ENCODE peak calls at places on chromosomes 7 and 10, in ten cellular contexts. One of them, this sample, is unnamed.

GRCh38 chr7:50069613-50070012 is 23.4 kb downstream of the ZPBP start:
- DNase-seq in stimulated activated CD8-positive, alpha-beta memory T cell treated with anti-CD3 and anti-CD28 coated beads, Interleukin-12 subunit alpha, Interleukin-12 subunit beta, amount 100 ng/mL, for 1 hour: no peak
- DNase-seq in aorta: peak; percentile 60
- DNase-seq in effector CD4-positive, alpha-beta T cell: no peak
- DNase-seq in ureter: peak; percentile 53
- DNase-seq in NCI-H1436 treated with DMSO at 0.1 percent for 48 hours: no peak
- DNase-seq in NCI-H1694: no peak
- DNase-seq in stimulated activated CD4-positive, alpha-beta T cell treated with anti-CD3 and anti-CD28 coated beads, Interleukin-1b, Interleukin-23, amount 100 ng/mL, for 24 hours: no peak
- DNase-seq in activated T-cell treated with anti-CD3 and anti-CD28 coated beads, Interleukin-2, amount 50 U/mL, for 72 hours: peak; percentile 29
- DNase-seq in T-cell: no peak
- DNase-seq in this sample: peak; percentile 53

GRCh38 chr7:46279290-46279689 is 358.2 kb upstream of the IGFBP3 start:
- DNase-seq in stimulated activated CD8-positive, alpha-beta memory T cell treated with anti-CD3 and anti-CD28 coated beads, Interleukin-12 subunit alpha, Interleukin-12 subunit beta, amount 100 ng/mL, for 1 hour: no peak
- DNase-seq in aorta: no peak
- DNase-seq in effector CD4-positive, alpha-beta T cell: no peak
- DNase-seq in ureter: no peak
- DNase-seq in NCI-H1436 treated with DMSO at 0.1 percent for 48 hours: no peak
- DNase-seq in NCI-H1694: no peak
- DNase-seq in stimulated activated CD4-positive, alpha-beta T cell treated with anti-CD3 and anti-CD28 coated beads, Interleukin-1b, Interleukin-23, amount 100 ng/mL, for 24 hours: no peak
- DNase-seq in activated T-cell treated with anti-CD3 and anti-CD28 coated beads, Interleukin-2, amount 50 U/mL, for 72 hours: no peak
- DNase-seq in T-cell: no peak
- DNase-seq in this sample: no peak

GRCh38 chr7:36784991-36785940 is 61.0 kb upstream of the AOAH start:
- DNase-seq in stimulated activated CD8-positive, alpha-beta memory T cell treated with anti-CD3 and anti-CD28 coated beads, Interleukin-12 subunit alpha, Interleukin-12 subunit beta, amount 100 ng/mL, for 1 hour: peak; percentile 49
- DNase-seq in aorta: peak; percentile 79
- DNase-seq in effector CD4-positive, alpha-beta T cell: peak; percentile 68
- DNase-seq in ureter: no peak
- DNase-seq in NCI-H1436 treated with DMSO at 0.1 percent for 48 hours: peak; percentile 22
- DNase-seq in NCI-H1694: no peak
- DNase-seq in stimulated activated CD4-positive, alpha-beta T cell treated with anti-CD3 and anti-CD28 coated beads, Interleukin-1b, Interleukin-23, amount 100 ng/mL, for 24 hours: no peak
- DNase-seq in activated T-cell treated with anti-CD3 and anti-CD28 coated beads, Interleukin-2, amount 50 U/mL, for 72 hours: peak; percentile 57
- DNase-seq in T-cell: peak; percentile 85
- DNase-seq in this sample: peak; percentile 63

GRCh38 chr7:1004018-1004880 is 21.3 kb downstream of the CYP2W1 start:
- DNase-seq in stimulated activated CD8-positive, alpha-beta memory T cell treated with anti-CD3 and anti-CD28 coated beads, Interleukin-12 subunit alpha, Interleukin-12 subunit beta, amount 100 ng/mL, for 1 hour: no peak
- DNase-seq in aorta: no peak
- DNase-seq in effector CD4-positive, alpha-beta T cell: no peak
- DNase-seq in ureter: no peak
- DNase-seq in NCI-H1436 treated with DMSO at 0.1 percent for 48 hours: no peak
- DNase-seq in NCI-H1694: no peak
- DNase-seq in stimulated activated CD4-positive, alpha-beta T cell treated with anti-CD3 and anti-CD28 coated beads, Interleukin-1b, Interleukin-23, amount 100 ng/mL, for 24 hours: no peak
- DNase-seq in activated T-cell treated with anti-CD3 and anti-CD28 coated beads, Interleukin-2, amount 50 U/mL, for 72 hours: no peak
- DNase-seq in T-cell: no peak
- DNase-seq in this sample: no peak

GRCh38 chr7:151896486-151896885 is 19.6 kb upstream of the PRKAG2 start:
- DNase-seq in stimulated activated CD8-positive, alpha-beta memory T cell treated with anti-CD3 and anti-CD28 coated beads, Interleukin-12 subunit alpha, Interleukin-12 subunit beta, amount 100 ng/mL, for 1 hour: no peak
- DNase-seq in aorta: no peak
- DNase-seq in effector CD4-positive, alpha-beta T cell: no peak
- DNase-seq in ureter: no peak
- DNase-seq in NCI-H1436 treated with DMSO at 0.1 percent for 48 hours: no peak
- DNase-seq in NCI-H1694: no peak
- DNase-seq in stimulated activated CD4-positive, alpha-beta T cell treated with anti-CD3 and anti-CD28 coated beads, Interleukin-1b, Interleukin-23, amount 100 ng/mL, for 24 hours: no peak
- DNase-seq in activated T-cell treated with anti-CD3 and anti-CD28 coated beads, Interleukin-2, amount 50 U/mL, for 72 hours: no peak
- DNase-seq in T-cell: no peak
- DNase-seq in this sample: no peak

GRCh38 chr7:36484265-36484664 is 94.6 kb downstream of the ANLN start:
- DNase-seq in stimulated activated CD8-positive, alpha-beta memory T cell treated with anti-CD3 and anti-CD28 coated beads, Interleukin-12 subunit alpha, Interleukin-12 subunit beta, amount 100 ng/mL, for 1 hour: no peak
- DNase-seq in aorta: no peak
- DNase-seq in effector CD4-positive, alpha-beta T cell: no peak
- DNase-seq in ureter: no peak
- DNase-seq in NCI-H1436 treated with DMSO at 0.1 percent for 48 hours: no peak
- DNase-seq in NCI-H1694: no peak
- DNase-seq in stimulated activated CD4-positive, alpha-beta T cell treated with anti-CD3 and anti-CD28 coated beads, Interleukin-1b, Interleukin-23, amount 100 ng/mL, for 24 hours: no peak
- DNase-seq in activated T-cell treated with anti-CD3 and anti-CD28 coated beads, Interleukin-2, amount 50 U/mL, for 72 hours: no peak
- DNase-seq in T-cell: no peak
- DNase-seq in this sample: no peak

GRCh38 chr7:42274052-42274451 is 37.0 kb upstream of the GLI3 start:
- DNase-seq in stimulated activated CD8-positive, alpha-beta memory T cell treated with anti-CD3 and anti-CD28 coated beads, Interleukin-12 subunit alpha, Interleukin-12 subunit beta, amount 100 ng/mL, for 1 hour: no peak
- DNase-seq in aorta: no peak
- DNase-seq in effector CD4-positive, alpha-beta T cell: no peak
- DNase-seq in ureter: no peak
- DNase-seq in NCI-H1436 treated with DMSO at 0.1 percent for 48 hours: no peak
- DNase-seq in NCI-H1694: no peak
- DNase-seq in stimulated activated CD4-positive, alpha-beta T cell treated with anti-CD3 and anti-CD28 coated beads, Interleukin-1b, Interleukin-23, amount 100 ng/mL, for 24 hours: no peak
- DNase-seq in activated T-cell treated with anti-CD3 and anti-CD28 coated beads, Interleukin-2, amount 50 U/mL, for 72 hours: no peak
- DNase-seq in T-cell: no peak
- DNase-seq in this sample: no peak

GRCh38 chr7:156610601-156611000 is 30.0 kb upstream of the RNF32 start:
- DNase-seq in stimulated activated CD8-positive, alpha-beta memory T cell treated with anti-CD3 and anti-CD28 coated beads, Interleukin-12 subunit alpha, Interleukin-12 subunit beta, amount 100 ng/mL, for 1 hour: no peak
- DNase-seq in aorta: no peak
- DNase-seq in effector CD4-positive, alpha-beta T cell: no peak
- DNase-seq in ureter: no peak
- DNase-seq in NCI-H1436 treated with DMSO at 0.1 percent for 48 hours: no peak
- DNase-seq in NCI-H1694: no peak
- DNase-seq in stimulated activated CD4-positive, alpha-beta T cell treated with anti-CD3 and anti-CD28 coated beads, Interleukin-1b, Interleukin-23, amount 100 ng/mL, for 24 hours: no peak
- DNase-seq in activated T-cell treated with anti-CD3 and anti-CD28 coated beads, Interleukin-2, amount 50 U/mL, for 72 hours: no peak
- DNase-seq in T-cell: no peak
- DNase-seq in this sample: no peak

GRCh38 chr10:68231916-68232315 is at the start of gene ATOH7:
- DNase-seq in stimulated activated CD8-positive, alpha-beta memory T cell treated with anti-CD3 and anti-CD28 coated beads, Interleukin-12 subunit alpha, Interleukin-12 subunit beta, amount 100 ng/mL, for 1 hour: no peak
- DNase-seq in aorta: no peak
- DNase-seq in effector CD4-positive, alpha-beta T cell: no peak
- DNase-seq in ureter: no peak
- DNase-seq in NCI-H1436 treated with DMSO at 0.1 percent for 48 hours: no peak
- DNase-seq in NCI-H1694: no peak
- DNase-seq in stimulated activated CD4-positive, alpha-beta T cell treated with anti-CD3 and anti-CD28 coated beads, Interleukin-1b, Interleukin-23, amount 100 ng/mL, for 24 hours: no peak
- DNase-seq in activated T-cell treated with anti-CD3 and anti-CD28 coated beads, Interleukin-2, amount 50 U/mL, for 72 hours: no peak
- DNase-seq in T-cell: no peak
- DNase-seq in this sample: no peak

GRCh38 chr7:128427289-128427891 is 17.6 kb upstream of the IMPDH1 start:
- DNase-seq in stimulated activated CD8-positive, alpha-beta memory T cell treated with anti-CD3 and anti-CD28 coated beads, Interleukin-12 subunit alpha, Interleukin-12 subunit beta, amount 100 ng/mL, for 1 hour: no peak
- DNase-seq in aorta: no peak
- DNase-seq in effector CD4-positive, alpha-beta T cell: peak; percentile 19
- DNase-seq in ureter: no peak
- DNase-seq in NCI-H1436 treated with DMSO at 0.1 percent for 48 hours: no peak
- DNase-seq in NCI-H1694: peak; percentile 83
- DNase-seq in stimulated activated CD4-positive, alpha-beta T cell treated with anti-CD3 and anti-CD28 coated beads, Interleukin-1b, Interleukin-23, amount 100 ng/mL, for 24 hours: no peak
- DNase-seq in activated T-cell treated with anti-CD3 and anti-CD28 coated beads, Interleukin-2, amount 50 U/mL, for 72 hours: no peak
- DNase-seq in T-cell: no peak
- DNase-seq in this sample: no peak

GRCh38 chr10:69813632-69814031 is 11.9 kb downstream of the COL13A1 start:
- DNase-seq in stimulated activated CD8-positive, alpha-beta memory T cell treated with anti-CD3 and anti-CD28 coated beads, Interleukin-12 subunit alpha, Interleukin-12 subunit beta, amount 100 ng/mL, for 1 hour: no peak
- DNase-seq in aorta: no peak
- DNase-seq in effector CD4-positive, alpha-beta T cell: no peak
- DNase-seq in ureter: no peak
- DNase-seq in NCI-H1436 treated with DMSO at 0.1 percent for 48 hours: no peak
- DNase-seq in NCI-H1694: no peak
- DNase-seq in stimulated activated CD4-positive, alpha-beta T cell treated with anti-CD3 and anti-CD28 coated beads, Interleukin-1b, Interleukin-23, amount 100 ng/mL, for 24 hours: no peak
- DNase-seq in activated T-cell treated with anti-CD3 and anti-CD28 coated beads, Interleukin-2, amount 50 U/mL, for 72 hours: no peak
- DNase-seq in T-cell: no peak
- DNase-seq in this sample: no peak

GRCh38 chr10:126191192-126191591 is 197.1 kb downstream of the ADAM12 start:
- DNase-seq in stimulated activated CD8-positive, alpha-beta memory T cell treated with anti-CD3 and anti-CD28 coated beads, Interleukin-12 subunit alpha, Interleukin-12 subunit beta, amount 100 ng/mL, for 1 hour: no peak
- DNase-seq in aorta: no peak
- DNase-seq in effector CD4-positive, alpha-beta T cell: no peak
- DNase-seq in ureter: no peak
- DNase-seq in NCI-H1436 treated with DMSO at 0.1 percent for 48 hours: no peak
- DNase-seq in NCI-H1694: no peak
- DNase-seq in stimulated activated CD4-positive, alpha-beta T cell treated with anti-CD3 and anti-CD28 coated beads, Interleukin-1b, Interleukin-23, amount 100 ng/mL, for 24 hours: no peak
- DNase-seq in activated T-cell treated with anti-CD3 and anti-CD28 coated beads, Interleukin-2, amount 50 U/mL, for 72 hours: no peak
- DNase-seq in T-cell: no peak
- DNase-seq in this sample: no peak

GRCh38 chr10:80163741-80164341 is 31.3 kb downstream of the PLAC9 start:
- DNase-seq in stimulated activated CD8-positive, alpha-beta memory T cell treated with anti-CD3 and anti-CD28 coated beads, Interleukin-12 subunit alpha, Interleukin-12 subunit beta, amount 100 ng/mL, for 1 hour: no peak
- DNase-seq in aorta: peak; percentile 61
- DNase-seq in effector CD4-positive, alpha-beta T cell: no peak
- DNase-seq in ureter: no peak
- DNase-seq in NCI-H1436 treated with DMSO at 0.1 percent for 48 hours: no peak
- DNase-seq in NCI-H1694: no peak
- DNase-seq in stimulated activated CD4-positive, alpha-beta T cell treated with anti-CD3 and anti-CD28 coated beads, Interleukin-1b, Interleukin-23, amount 100 ng/mL, for 24 hours: no peak
- DNase-seq in activated T-cell treated with anti-CD3 and anti-CD28 coated beads, Interleukin-2, amount 50 U/mL, for 72 hours: no peak
- DNase-seq in T-cell: no peak
- DNase-seq in this sample: peak; percentile 30

GRCh38 chr7:73903321-73904218 is 42.6 kb downstream of the TMEM270 start:
- DNase-seq in stimulated activated CD8-positive, alpha-beta memory T cell treated with anti-CD3 and anti-CD28 coated beads, Interleukin-12 subunit alpha, Interleukin-12 subunit beta, amount 100 ng/mL, for 1 hour: no peak
- DNase-seq in aorta: peak; percentile 44
- DNase-seq in effector CD4-positive, alpha-beta T cell: no peak
- DNase-seq in ureter: no peak
- DNase-seq in NCI-H1436 treated with DMSO at 0.1 percent for 48 hours: no peak
- DNase-seq in NCI-H1694: no peak
- DNase-seq in stimulated activated CD4-positive, alpha-beta T cell treated with anti-CD3 and anti-CD28 coated beads, Interleukin-1b, Interleukin-23, amount 100 ng/mL, for 24 hours: no peak
- DNase-seq in activated T-cell treated with anti-CD3 and anti-CD28 coated beads, Interleukin-2, amount 50 U/mL, for 72 hours: no peak
- DNase-seq in T-cell: no peak
- DNase-seq in this sample: no peak

GRCh38 chr10:92219516-92219915 is 71.4 kb downstream of the CPEB3 start:
- DNase-seq in stimulated activated CD8-positive, alpha-beta memory T cell treated with anti-CD3 and anti-CD28 coated beads, Interleukin-12 subunit alpha, Interleukin-12 subunit beta, amount 100 ng/mL, for 1 hour: no peak
- DNase-seq in aorta: no peak
- DNase-seq in effector CD4-positive, alpha-beta T cell: no peak
- DNase-seq in ureter: no peak
- DNase-seq in NCI-H1436 treated with DMSO at 0.1 percent for 48 hours: no peak
- DNase-seq in NCI-H1694: no peak
- DNase-seq in stimulated activated CD4-positive, alpha-beta T cell treated with anti-CD3 and anti-CD28 coated beads, Interleukin-1b, Interleukin-23, amount 100 ng/mL, for 24 hours: no peak
- DNase-seq in activated T-cell treated with anti-CD3 and anti-CD28 coated beads, Interleukin-2, amount 50 U/mL, for 72 hours: no peak
- DNase-seq in T-cell: no peak
- DNase-seq in this sample: no peak

GRCh38 chr10:96998329-96998888 is 166.3 kb downstream of the LCOR start:
- DNase-seq in stimulated activated CD8-positive, alpha-beta memory T cell treated with anti-CD3 and anti-CD28 coated beads, Interleukin-12 subunit alpha, Interleukin-12 subunit beta, amount 100 ng/mL, for 1 hour: no peak
- DNase-seq in aorta: no peak
- DNase-seq in effector CD4-positive, alpha-beta T cell: no peak
- DNase-seq in ureter: no peak
- DNase-seq in NCI-H1436 treated with DMSO at 0.1 percent for 48 hours: no peak
- DNase-seq in NCI-H1694: no peak
- DNase-seq in stimulated activated CD4-positive, alpha-beta T cell treated with anti-CD3 and anti-CD28 coated beads, Interleukin-1b, Interleukin-23, amount 100 ng/mL, for 24 hours: no peak
- DNase-seq in activated T-cell treated with anti-CD3 and anti-CD28 coated beads, Interleukin-2, amount 50 U/mL, for 72 hours: no peak
- DNase-seq in T-cell: no peak
- DNase-seq in this sample: no peak

GRCh38 chr7:117435475-117436043 is 8.3 kb upstream of the ASZ1 start:
- DNase-seq in stimulated activated CD8-positive, alpha-beta memory T cell treated with anti-CD3 and anti-CD28 coated beads, Interleukin-12 subunit alpha, Interleukin-12 subunit beta, amount 100 ng/mL, for 1 hour: no peak
- DNase-seq in aorta: no peak
- DNase-seq in effector CD4-positive, alpha-beta T cell: no peak
- DNase-seq in ureter: no peak
- DNase-seq in NCI-H1436 treated with DMSO at 0.1 percent for 48 hours: no peak
- DNase-seq in NCI-H1694: no peak
- DNase-seq in stimulated activated CD4-positive, alpha-beta T cell treated with anti-CD3 and anti-CD28 coated beads, Interleukin-1b, Interleukin-23, amount 100 ng/mL, for 24 hours: no peak
- DNase-seq in activated T-cell treated with anti-CD3 and anti-CD28 coated beads, Interleukin-2, amount 50 U/mL, for 72 hours: peak; percentile 1
- DNase-seq in T-cell: no peak
- DNase-seq in this sample: no peak

GRCh38 chr7:114081606-114082425 is 163.0 kb upstream of the PPP1R3A start:
- DNase-seq in stimulated activated CD8-positive, alpha-beta memory T cell treated with anti-CD3 and anti-CD28 coated beads, Interleukin-12 subunit alpha, Interleukin-12 subunit beta, amount 100 ng/mL, for 1 hour: no peak
- DNase-seq in aorta: no peak
- DNase-seq in effector CD4-positive, alpha-beta T cell: no peak
- DNase-seq in ureter: no peak
- DNase-seq in NCI-H1436 treated with DMSO at 0.1 percent for 48 hours: no peak
- DNase-seq in NCI-H1694: peak; percentile 83
- DNase-seq in stimulated activated CD4-positive, alpha-beta T cell treated with anti-CD3 and anti-CD28 coated beads, Interleukin-1b, Interleukin-23, amount 100 ng/mL, for 24 hours: no peak
- DNase-seq in activated T-cell treated with anti-CD3 and anti-CD28 coated beads, Interleukin-2, amount 50 U/mL, for 72 hours: peak; percentile 18
- DNase-seq in T-cell: no peak
- DNase-seq in this sample: no peak

GRCh38 chr10:15759265-15759664 is 39.5 kb upstream of the ITGA8 start:
- DNase-seq in stimulated activated CD8-positive, alpha-beta memory T cell treated with anti-CD3 and anti-CD28 coated beads, Interleukin-12 subunit alpha, Interleukin-12 subunit beta, amount 100 ng/mL, for 1 hour: no peak
- DNase-seq in aorta: no peak
- DNase-seq in effector CD4-positive, alpha-beta T cell: no peak
- DNase-seq in ureter: no peak
- DNase-seq in NCI-H1436 treated with DMSO at 0.1 percent for 48 hours: no peak
- DNase-seq in NCI-H1694: no peak
- DNase-seq in stimulated activated CD4-positive, alpha-beta T cell treated with anti-CD3 and anti-CD28 coated beads, Interleukin-1b, Interleukin-23, amount 100 ng/mL, for 24 hours: no peak
- DNase-seq in activated T-cell treated with anti-CD3 and anti-CD28 coated beads, Interleukin-2, amount 50 U/mL, for 72 hours: no peak
- DNase-seq in T-cell: no peak
- DNase-seq in this sample: no peak

GRCh38 chr7:22137026-22137425 is 191.3 kb upstream of the CDCA7L start:
- DNase-seq in stimulated activated CD8-positive, alpha-beta memory T cell treated with anti-CD3 and anti-CD28 coated beads, Interleukin-12 subunit alpha, Interleukin-12 subunit beta, amount 100 ng/mL, for 1 hour: no peak
- DNase-seq in aorta: no peak
- DNase-seq in effector CD4-positive, alpha-beta T cell: no peak
- DNase-seq in ureter: no peak
- DNase-seq in NCI-H1436 treated with DMSO at 0.1 percent for 48 hours: no peak
- DNase-seq in NCI-H1694: no peak
- DNase-seq in stimulated activated CD4-positive, alpha-beta T cell treated with anti-CD3 and anti-CD28 coated beads, Interleukin-1b, Interleukin-23, amount 100 ng/mL, for 24 hours: no peak
- DNase-seq in activated T-cell treated with anti-CD3 and anti-CD28 coated beads, Interleukin-2, amount 50 U/mL, for 72 hours: no peak
- DNase-seq in T-cell: no peak
- DNase-seq in this sample: no peak

GRCh38 chr7:155947051-155947450 is 134.8 kb upstream of the SHH start:
- DNase-seq in stimulated activated CD8-positive, alpha-beta memory T cell treated with anti-CD3 and anti-CD28 coated beads, Interleukin-12 subunit alpha, Interleukin-12 subunit beta, amount 100 ng/mL, for 1 hour: no peak
- DNase-seq in aorta: no peak
- DNase-seq in effector CD4-positive, alpha-beta T cell: no peak
- DNase-seq in ureter: peak; percentile 29
- DNase-seq in NCI-H1436 treated with DMSO at 0.1 percent for 48 hours: no peak
- DNase-seq in NCI-H1694: no peak
- DNase-seq in stimulated activated CD4-positive, alpha-beta T cell treated with anti-CD3 and anti-CD28 coated beads, Interleukin-1b, Interleukin-23, amount 100 ng/mL, for 24 hours: no peak
- DNase-seq in activated T-cell treated with anti-CD3 and anti-CD28 coated beads, Interleukin-2, amount 50 U/mL, for 72 hours: no peak
- DNase-seq in T-cell: no peak
- DNase-seq in this sample: no peak

GRCh38 chr7:4208086-4208485 is 474.0 kb upstream of the FOXK1 start:
- DNase-seq in stimulated activated CD8-positive, alpha-beta memory T cell treated with anti-CD3 and anti-CD28 coated beads, Interleukin-12 subunit alpha, Interleukin-12 subunit beta, amount 100 ng/mL, for 1 hour: no peak
- DNase-seq in aorta: no peak
- DNase-seq in effector CD4-positive, alpha-beta T cell: no peak
- DNase-seq in ureter: no peak
- DNase-seq in NCI-H1436 treated with DMSO at 0.1 percent for 48 hours: no peak
- DNase-seq in NCI-H1694: no peak
- DNase-seq in stimulated activated CD4-positive, alpha-beta T cell treated with anti-CD3 and anti-CD28 coated beads, Interleukin-1b, Interleukin-23, amount 100 ng/mL, for 24 hours: no peak
- DNase-seq in activated T-cell treated with anti-CD3 and anti-CD28 coated beads, Interleukin-2, amount 50 U/mL, for 72 hours: no peak
- DNase-seq in T-cell: no peak
- DNase-seq in this sample: no peak

GRCh38 chr7:7757576-7757975 is 39.2 kb upstream of the RPA3 start:
- DNase-seq in stimulated activated CD8-positive, alpha-beta memory T cell treated with anti-CD3 and anti-CD28 coated beads, Interleukin-12 subunit alpha, Interleukin-12 subunit beta, amount 100 ng/mL, for 1 hour: no peak
- DNase-seq in aorta: no peak
- DNase-seq in effector CD4-positive, alpha-beta T cell: no peak
- DNase-seq in ureter: no peak
- DNase-seq in NCI-H1436 treated with DMSO at 0.1 percent for 48 hours: no peak
- DNase-seq in NCI-H1694: no peak
- DNase-seq in stimulated activated CD4-positive, alpha-beta T cell treated with anti-CD3 and anti-CD28 coated beads, Interleukin-1b, Interleukin-23, amount 100 ng/mL, for 24 hours: no peak
- DNase-seq in activated T-cell treated with anti-CD3 and anti-CD28 coated beads, Interleukin-2, amount 50 U/mL, for 72 hours: no peak
- DNase-seq in T-cell: no peak
- DNase-seq in this sample: no peak

GRCh38 chr7:28479507-28479947 is 67.2 kb downstream of the CREB5 start:
- DNase-seq in stimulated activated CD8-positive, alpha-beta memory T cell treated with anti-CD3 and anti-CD28 coated beads, Interleukin-12 subunit alpha, Interleukin-12 subunit beta, amount 100 ng/mL, for 1 hour: no peak
- DNase-seq in aorta: no peak
- DNase-seq in effector CD4-positive, alpha-beta T cell: no peak
- DNase-seq in ureter: no peak
- DNase-seq in NCI-H1436 treated with DMSO at 0.1 percent for 48 hours: no peak
- DNase-seq in NCI-H1694: no peak
- DNase-seq in stimulated activated CD4-positive, alpha-beta T cell treated with anti-CD3 and anti-CD28 coated beads, Interleukin-1b, Interleukin-23, amount 100 ng/mL, for 24 hours: no peak
- DNase-seq in activated T-cell treated with anti-CD3 and anti-CD28 coated beads, Interleukin-2, amount 50 U/mL, for 72 hours: no peak
- DNase-seq in T-cell: no peak
- DNase-seq in this sample: no peak

GRCh38 chr10:129877773-129878371 is 86.2 kb downstream of the EBF3 start:
- DNase-seq in stimulated activated CD8-positive, alpha-beta memory T cell treated with anti-CD3 and anti-CD28 coated beads, Interleukin-12 subunit alpha, Interleukin-12 subunit beta, amount 100 ng/mL, for 1 hour: peak; percentile 7
- DNase-seq in aorta: no peak
- DNase-seq in effector CD4-positive, alpha-beta T cell: peak; percentile 14
- DNase-seq in ureter: no peak
- DNase-seq in NCI-H1436 treated with DMSO at 0.1 percent for 48 hours: no peak
- DNase-seq in NCI-H1694: no peak
- DNase-seq in stimulated activated CD4-positive, alpha-beta T cell treated with anti-CD3 and anti-CD28 coated beads, Interleukin-1b, Interleukin-23, amount 100 ng/mL, for 24 hours: peak; percentile 24
- DNase-seq in activated T-cell treated with anti-CD3 and anti-CD28 coated beads, Interleukin-2, amount 50 U/mL, for 72 hours: peak; percentile 48
- DNase-seq in T-cell: no peak
- DNase-seq in this sample: no peak

GRCh38 chr7:157903715-157904114 is 566.9 kb downstream of the DNAJB6 start:
- DNase-seq in stimulated activated CD8-positive, alpha-beta memory T cell treated with anti-CD3 and anti-CD28 coated beads, Interleukin-12 subunit alpha, Interleukin-12 subunit beta, amount 100 ng/mL, for 1 hour: no peak
- DNase-seq in aorta: no peak
- DNase-seq in effector CD4-positive, alpha-beta T cell: no peak
- DNase-seq in ureter: no peak
- DNase-seq in NCI-H1436 treated with DMSO at 0.1 percent for 48 hours: no peak
- DNase-seq in NCI-H1694: no peak
- DNase-seq in stimulated activated CD4-positive, alpha-beta T cell treated with anti-CD3 and anti-CD28 coated beads, Interleukin-1b, Interleukin-23, amount 100 ng/mL, for 24 hours: no peak
- DNase-seq in activated T-cell treated with anti-CD3 and anti-CD28 coated beads, Interleukin-2, amount 50 U/mL, for 72 hours: no peak
- DNase-seq in T-cell: no peak
- DNase-seq in this sample: no peak

GRCh38 chr10:57579926-57580325 is 687.8 kb downstream of the IPMK start:
- DNase-seq in stimulated activated CD8-positive, alpha-beta memory T cell treated with anti-CD3 and anti-CD28 coated beads, Interleukin-12 subunit alpha, Interleukin-12 subunit beta, amount 100 ng/mL, for 1 hour: no peak
- DNase-seq in aorta: no peak
- DNase-seq in effector CD4-positive, alpha-beta T cell: no peak
- DNase-seq in ureter: no peak
- DNase-seq in NCI-H1436 treated with DMSO at 0.1 percent for 48 hours: no peak
- DNase-seq in NCI-H1694: no peak
- DNase-seq in stimulated activated CD4-positive, alpha-beta T cell treated with anti-CD3 and anti-CD28 coated beads, Interleukin-1b, Interleukin-23, amount 100 ng/mL, for 24 hours: no peak
- DNase-seq in activated T-cell treated with anti-CD3 and anti-CD28 coated beads, Interleukin-2, amount 50 U/mL, for 72 hours: no peak
- DNase-seq in T-cell: no peak
- DNase-seq in this sample: no peak

GRCh38 chr10:59091239-59091638 is 85.2 kb upstream of the PHYHIPL start:
- DNase-seq in stimulated activated CD8-positive, alpha-beta memory T cell treated with anti-CD3 and anti-CD28 coated beads, Interleukin-12 subunit alpha, Interleukin-12 subunit beta, amount 100 ng/mL, for 1 hour: no peak
- DNase-seq in aorta: no peak
- DNase-seq in effector CD4-positive, alpha-beta T cell: no peak
- DNase-seq in ureter: no peak
- DNase-seq in NCI-H1436 treated with DMSO at 0.1 percent for 48 hours: no peak
- DNase-seq in NCI-H1694: no peak
- DNase-seq in stimulated activated CD4-positive, alpha-beta T cell treated with anti-CD3 and anti-CD28 coated beads, Interleukin-1b, Interleukin-23, amount 100 ng/mL, for 24 hours: no peak
- DNase-seq in activated T-cell treated with anti-CD3 and anti-CD28 coated beads, Interleukin-2, amount 50 U/mL, for 72 hours: no peak
- DNase-seq in T-cell: no peak
- DNase-seq in this sample: no peak